ENCODE peak calls at places on chromosome 11, in seven cellular contexts. X, W, P, Z, E, K and L are unnamed samples.

GRCh38 chr11:34146411-34146810 is 41.0 kb downstream of the NAT10 start:
- DNase-seq in Z (no peak), E (no peak), K (peak; percentile 71), P (no peak), W (no peak), X (no peak), L (no peak)

GRCh38 chr11:86799680-86800075 is 664 bp upstream of the PRSS23 start:
- DNase-seq in P (no peak), K (no peak), X (no peak), E (no peak), Z (no peak), W (no peak), L (no peak)

GRCh38 chr11:132878111-132878510 is 654.2 kb downstream of the OPCML start:
- DNase-seq in Z (no peak), P (no peak), K (no peak), W (no peak), X (no peak), E (no peak), L (no peak)

GRCh38 chr11:117171648-117172051 is 6.9 kb upstream of the SIDT2 start:
- DNase-seq in X (no peak), E (no peak), Z (peak; percentile 64), P (no peak), W (peak; percentile 12), K (no peak), L (no peak)

GRCh38 chr11:125728969-125729368 is 17.1 kb upstream of the PATE1 start:
- DNase-seq in X (no peak), Z (peak; percentile 3), P (no peak), K (no peak), W (no peak), E (no peak), L (no peak)

GRCh38 chr11:106322111-106322510 is 244.6 kb downstream of the AASDHPPT start:
- DNase-seq in X (no peak), E (no peak), W (no peak), P (no peak), K (no peak), Z (no peak), L (no peak)

GRCh38 chr11:61756452-61757212 is 4.2 kb downstream of the MYRF start:
- DNase-seq in P (no peak), X (peak; percentile 86), E (no peak), W (peak; percentile 17), Z (peak; percentile 68), K (no peak), L (peak; percentile 79)

GRCh38 chr11:26193714-26194373 is 138.1 kb upstream of the ANO3 start:
- DNase-seq in Z (no peak), K (no peak), W (peak; percentile 42), X (no peak), E (no peak), P (no peak), L (no peak)

GRCh38 chr11:49995559-49995958 is 13.2 kb upstream of the OR4C12 start:
- DNase-seq in E (no peak), P (peak; percentile 44), X (peak; percentile 46), W (peak; percentile 28), K (no peak), Z (peak; percentile 49), L (peak; percentile 96)

GRCh38 chr11:122769126-122769780 is 69.0 kb upstream of the CRTAM start:
- DNase-seq in W (peak; percentile 52), K (no peak), X (no peak), Z (peak; percentile 47), E (no peak), P (no peak), L (no peak)

GRCh38 chr11:3340025-3340424 is 38.9 kb downstream of the ZNF195 start:
- DNase-seq in X (peak; percentile 64), W (peak; percentile 59), K (no peak), Z (peak; percentile 71), P (no peak), E (no peak), L (no peak)

GRCh38 chr11:70682760-70683159 is 284.4 kb downstream of the CTTN start:
- DNase-seq in W (no peak), K (no peak), X (no peak), E (no peak), P (no peak), Z (no peak), L (no peak)

GRCh38 chr11:72812604-72812967 is 1.6 kb upstream of the ATG16L2 start:
- DNase-seq in X (no peak), Z (no peak), E (no peak), W (peak; percentile 10), P (no peak), K (peak; percentile 33), L (no peak)

GRCh38 chr11:117458275-117459120 is 130.8 kb downstream of the CEP164 start:
- DNase-seq in E (no peak), X (no peak), P (no peak), K (no peak), Z (no peak), W (no peak), L (no peak)

GRCh38 chr11:45802531-45803317 is 2.2 kb upstream of the SLC35C1 start:
- DNase-seq in X (peak; percentile 26), E (no peak), Z (no peak), K (no peak), W (no peak), P (no peak), L (no peak)

GRCh38 chr11:122743949-122744876 is 88.7 kb downstream of the UBASH3B start:
- DNase-seq in P (no peak), K (no peak), W (no peak), E (no peak), Z (no peak), X (no peak), L (no peak)

GRCh38 chr11:10349281-10349665 is 44.4 kb downstream of the ADM start:
- DNase-seq in X (no peak), E (no peak), W (no peak), Z (no peak), P (no peak), K (no peak), L (no peak)

GRCh38 chr11:103529217-103529684 is 420.0 kb downstream of the DYNC2H1 start:
- DNase-seq in K (no peak), W (peak; percentile 52), X (peak; percentile 65), Z (peak; percentile 43), P (no peak), E (no peak), L (peak; percentile 58)

GRCh38 chr11:945986-946385 is 20.3 kb downstream of the AP2A2 start:
- DNase-seq in X (no peak), P (no peak), E (no peak), Z (peak; percentile 74), W (peak; percentile 28), K (no peak), L (peak; percentile 23)

GRCh38 chr11:61080526-61080925 is 21.8 kb upstream of the CD5 start:
- DNase-seq in W (no peak), K (no peak), P (no peak), Z (no peak), E (no peak), X (no peak), L (no peak)

GRCh38 chr11:69514771-69515170 is 33.3 kb downstream of the LINC01488 start:
- DNase-seq in K (peak; percentile 8), X (no peak), P (no peak), Z (no peak), E (no peak), W (no peak), L (no peak)

GRCh38 chr11:114061053-114062049 is 1.8 kb downstream of the ZBTB16 start:
- DNase-seq in E (no peak), Z (peak; percentile 59), W (peak; percentile 68), X (no peak), K (no peak), P (no peak), L (peak; percentile 70)

GRCh38 chr11:114059984-114060401 is 482 bp downstream of the ZBTB16 start:
- DNase-seq in X (no peak), E (no peak), Z (peak; percentile 68), P (peak; percentile 42), W (peak; percentile 53), K (peak; percentile 80), L (peak; percentile 81)

GRCh38 chr11:114059278-114059983 is at the start of gene ZBTB16:
- DNase-seq in X (no peak), E (peak; percentile 56), Z (peak; percentile 94), W (peak; percentile 95), K (peak; percentile 95), P (peak; percentile 88), L (peak; percentile 90)

GRCh38 chr11:114058871-114059277 is 637 bp upstream of the ZBTB16 start:
- DNase-seq in W (no peak), Z (peak; percentile 44), P (no peak), K (no peak), X (no peak), E (no peak), L (no peak)

GRCh38 chr11:114060402-114061052 is 1.0 kb downstream of the ZBTB16 start:
- DNase-seq in P (peak; percentile 43), K (peak; percentile 81), W (no peak), E (no peak), Z (peak; percentile 41), X (no peak), L (peak; percentile 62)
- H3K4me1 ChIP-seq in P (peaks cover 25% of the 10 kb centered on the region), K (peaks cover 5% of the 10 kb centered on the region), W (no peaks in the 10 kb centered on the region), E (peaks cover 35% of the 10 kb centered on the region), Z (peaks cover 20% of the 10 kb centered on the region), X (peaks cover 9% of the 10 kb centered on the region), L (peaks cover 24% of the 10 kb centered on the region)

GRCh38 chr11:76073716-76074115 is 132.6 kb downstream of the WNT11 start:
- DNase-seq in W (peak; percentile 73), K (no peak), Z (peak; percentile 84), X (no peak), P (no peak), E (no peak), L (peak; percentile 29)
- H3K4me3 ChIP-seq in W (no peak overlapping the region), K (no peak overlapping the region), Z (no peak overlapping the region), X (no peak overlapping the region), P (no peak overlapping the region), E (no peak overlapping the region), L (no peak overlapping the region)

GRCh38 chr11:31767665-31768064 is 43.5 kb downstream of the PAX6 start:
- DNase-seq in W (no peak), Z (no peak), K (no peak), E (no peak), X (no peak), P (no peak), L (no peak)

GRCh38 chr11:31770011-31770410 is 41.1 kb downstream of the PAX6 start:
- DNase-seq in X (no peak), W (no peak), K (no peak), Z (no peak), P (no peak), E (no peak), L (no peak)

GRCh38 chr11:31769241-31769640 is 41.9 kb downstream of the PAX6 start:
- DNase-seq in X (no peak), P (no peak), K (no peak), W (no peak), E (no peak), Z (no peak), L (no peak)

GRCh38 chr11:31768744-31769143 is 42.4 kb downstream of the PAX6 start:
- DNase-seq in K (no peak), W (no peak), Z (no peak), X (no peak), P (no peak), E (no peak), L (no peak)

GRCh38 chr11:31772412-31772811 is 38.7 kb downstream of the PAX6 start:
- DNase-seq in W (no peak), Z (no peak), K (no peak), E (no peak), X (no peak), P (no peak), L (no peak)
- H3K4me1 ChIP-seq in W (no peaks in the 10 kb centered on the region), Z (no peaks in the 10 kb centered on the region), K (no peaks in the 10 kb centered on the region), E (no peaks in the 10 kb centered on the region), X (no peaks in the 10 kb centered on the region), P (no peaks in the 10 kb centered on the region), L (peaks cover 15% of the 10 kb centered on the region)

DNA sequence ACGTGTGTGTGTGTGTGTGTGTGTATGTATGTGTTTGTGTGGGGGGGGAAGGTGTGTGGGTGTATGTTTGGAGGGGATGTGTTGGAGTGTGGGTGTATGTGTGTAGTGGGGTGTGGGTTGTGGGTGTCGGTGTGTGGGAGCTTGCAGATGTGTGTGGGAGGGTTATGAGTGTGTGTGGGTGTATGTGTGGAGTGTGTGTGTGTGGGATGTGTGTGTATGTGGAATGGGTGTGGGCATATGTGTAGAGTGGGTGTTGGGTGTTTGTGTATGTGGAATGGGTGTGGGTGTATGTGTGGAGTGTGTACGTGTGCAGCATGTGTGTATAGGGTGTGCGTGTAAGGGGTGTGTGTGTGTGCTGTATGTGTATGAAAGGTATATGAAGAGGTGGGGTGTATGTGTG is 14.7 kb downstream of the STX3 start:
- DNase-seq in W (no peak), E (no peak), K (no peak), Z (no peak), X (no peak), P (no peak), L (no peak)
- H3K4me3 ChIP-seq in W (no peak overlapping the region), E (no peak overlapping the region), K (no peak overlapping the region), Z (no peak overlapping the region), X (no peak overlapping the region), P (no peak overlapping the region), L (no peak overlapping the region)